ENCODE peak calls at places on chromosome 5, in six cellular contexts. T, H, Z, C, O and M are unnamed samples.

GRCh38 chr5:117590944-117591343 is 1016.3 kb upstream of the SEMA6A start:
- DNase-seq in T (peak), H (no peak), Z (no peak), C (no peak), O (no peak), M (no peak)

GRCh38 chr5:143985832-143986485 is 174.0 kb downstream of the HMHB1 start:
- DNase-seq in T (no peak), H (no peak), Z (no peak), C (no peak), O (no peak), M (no peak)

GRCh38 chr5:87099246-87099914 is 168.3 kb upstream of the RASA1 start:
- DNase-seq in T (no peak), H (no peak), Z (no peak), C (no peak), O (no peak), M (no peak)

GRCh38 chr5:82417776-82418607 is 139.8 kb upstream of the RPS23 start:
- DNase-seq in T (no peak), H (no peak), Z (no peak), C (no peak), O (no peak), M (no peak)

GRCh38 chr5:76714771-76715483 is 999 bp upstream of the F2R start:
- DNase-seq in T (no peak), H (no peak), Z (no peak), C (peak), O (no peak), M (no peak)

GRCh38 chr5:5883116-5883515 is 460.6 kb downstream of the ICE1 start:
- DNase-seq in T (no peak), H (no peak), Z (no peak), C (no peak), O (no peak), M (no peak)

GRCh38 chr5:169765176-169765575 is 128.1 kb downstream of the DOCK2 start:
- DNase-seq in T (no peak), H (no peak), Z (no peak), C (no peak), O (no peak), M (no peak)

GRCh38 chr5:41661221-41661620 is 150.8 kb upstream of the PLCXD3 start:
- DNase-seq in T (no peak), H (no peak), Z (no peak), C (no peak), O (no peak), M (no peak)

GRCh38 chr5:126847318-126848221 is 70.6 kb downstream of the LMNB1 start:
- DNase-seq in T (no peak), H (no peak), Z (peak), C (no peak), O (no peak), M (no peak)

GRCh38 chr5:32355694-32356093 is 43.0 kb upstream of the MTMR12 start:
- DNase-seq in T (no peak), H (no peak), Z (no peak), C (no peak), O (no peak), M (no peak)

GRCh38 chr5:59174248-59174844 is 591.5 kb downstream of the RAB3C start:
- DNase-seq in T (peak), H (no peak), Z (peak), C (no peak), O (no peak), M (no peak)

GRCh38 chr5:28408186-28408585 is 1369.8 kb upstream of the CDH9 start:
- DNase-seq in T (no peak), H (no peak), Z (no peak), C (no peak), O (no peak), M (no peak)

GRCh38 chr5:147055850-147056523 is 177.4 kb upstream of the PPP2R2B start:
- DNase-seq in T (no peak), H (no peak), Z (no peak), C (no peak), O (no peak), M (no peak)

GRCh38 chr5:120567066-120567465 is 103.0 kb downstream of the PRR16 start:
- DNase-seq in T (no peak), H (no peak), Z (no peak), C (no peak), O (no peak), M (no peak)

GRCh38 chr5:24368121-24368520 is 276.7 kb downstream of the CDH10 start:
- DNase-seq in T (no peak), H (no peak), Z (no peak), C (no peak), O (no peak), M (no peak)

GRCh38 chr5:149174847-149175234 is 33.5 kb downstream of the ABLIM3 start:
- DNase-seq in T (no peak), H (no peak), Z (no peak), C (no peak), O (no peak), M (no peak)

GRCh38 chr5:132850066-132850465 is 16.2 kb downstream of the GDF9 start:
- DNase-seq in T (no peak), H (no peak), Z (no peak), C (no peak), O (no peak), M (no peak)

GRCh38 chr5:143234162-143234842 is 169.2 kb downstream of the NR3C1 start:
- DNase-seq in T (peak), H (no peak), Z (no peak), C (no peak), O (no peak), M (no peak)

GRCh38 chr5:128237504-128237903 is 153.9 kb downstream of the SLC12A2 start:
- DNase-seq in T (no peak), H (no peak), Z (no peak), C (no peak), O (no peak), M (no peak)

GRCh38 chr5:89703799-89704198 is 705.8 kb downstream of the CETN3 start:
- DNase-seq in T (no peak), H (no peak), Z (no peak), C (no peak), O (peak), M (no peak)

GRCh38 chr5:43993634-43994395 is 390.8 kb downstream of the NNT start:
- DNase-seq in T (peak), H (no peak), Z (no peak), C (no peak), O (no peak), M (no peak)

GRCh38 chr5:179678238-179679013 is 2.4 kb downstream of the CBY3 start:
- DNase-seq in T (peak), H (peak), Z (peak), C (peak), O (peak), M (peak)
- TF ChIP-seq POLR2A in T (no peak), H (peak), Z (peak), C (peak), O (peak), M (peak)

DNA sequence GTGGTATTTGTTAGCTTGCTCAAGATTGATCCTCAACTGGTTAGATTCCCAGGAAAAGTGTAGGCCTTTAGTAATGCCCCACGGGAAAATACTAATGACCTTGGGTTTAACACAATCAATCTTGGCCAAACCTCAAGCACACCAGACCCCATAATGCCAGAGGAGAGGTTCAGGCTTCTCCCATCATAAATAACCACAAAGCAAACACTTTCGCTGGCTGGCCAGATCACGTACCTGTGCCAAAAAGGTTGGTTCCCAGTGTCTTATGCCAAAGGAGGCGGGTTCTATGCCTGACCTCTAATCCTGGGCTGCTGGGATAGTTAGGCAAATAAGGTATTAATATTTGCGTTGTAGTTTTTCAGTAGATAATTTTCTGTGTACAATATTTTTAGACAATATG is 379.2 kb upstream of the CDH18 start:
- DNase-seq in T (no peak), H (no peak), Z (no peak), C (no peak), O (no peak), M (no peak)
- TF ChIP-seq POLR2AphosphoS5 in T (no peak), H (no peak), Z (no peak), C (no peak), O (no peak), M (no peak)

DNA sequence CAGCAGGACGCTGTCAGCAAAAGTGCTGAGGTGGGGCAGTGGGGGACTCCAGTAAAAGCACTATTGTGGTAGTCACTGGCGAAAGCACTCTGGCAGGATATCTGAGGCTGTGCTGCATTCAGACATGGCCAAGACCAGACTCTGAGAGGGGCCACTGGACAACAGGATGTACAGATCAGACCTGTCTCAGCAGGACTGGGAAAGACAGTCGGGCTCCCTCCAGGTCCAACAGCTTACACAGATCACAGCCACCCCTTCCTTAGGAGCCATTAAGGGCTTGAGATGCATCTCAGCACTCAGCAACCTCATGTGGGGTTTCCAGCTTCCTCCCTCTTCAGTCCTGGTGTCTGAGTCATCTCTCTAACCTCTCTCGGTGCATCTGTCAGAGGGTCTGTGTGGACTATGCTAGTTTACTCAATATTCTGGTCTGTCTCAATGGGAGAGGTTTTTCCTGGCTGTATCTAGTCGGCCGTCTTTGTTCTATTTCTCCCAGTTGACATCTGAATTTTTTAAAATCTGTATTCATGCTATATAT is 154.5 kb downstream of the CWC27 start:
- DNase-seq in T (no peak), H (no peak), Z (no peak), C (no peak), O (no peak), M (no peak)
- TF ChIP-seq TAF1 in T (no peak), H (no peak), Z (no peak), C (no peak), O (no peak), M (no peak)

GRCh38 chr5:91007251-91007650 is 375.9 kb downstream of the ARRDC3 start:
- DNase-seq in T (no peak), H (no peak), Z (no peak), C (no peak), O (no peak), M (no peak)
- TF ChIP-seq POLR2A in T (no peak), H (no peak), Z (no peak), C (no peak), O (no peak), M (no peak)

GRCh38 chr5:172881691-172882370 is 47.8 kb downstream of the ERGIC1 start:
- DNase-seq in T (no peak), H (peak), Z (peak), C (no peak), O (no peak), M (no peak)

GRCh38 chr5:172887735-172888134 is 53.7 kb downstream of the ERGIC1 start:
- DNase-seq in T (no peak), H (no peak), Z (no peak), C (no peak), O (no peak), M (no peak)

GRCh38 chr5:172886974-172887491 is 53.0 kb downstream of the ERGIC1 start:
- DNase-seq in T (peak), H (no peak), Z (no peak), C (no peak), O (no peak), M (no peak)

GRCh38 chr5:172886396-172886932 is 52.4 kb downstream of the ERGIC1 start:
- DNase-seq in T (no peak), H (no peak), Z (no peak), C (no peak), O (no peak), M (no peak)

DNA sequence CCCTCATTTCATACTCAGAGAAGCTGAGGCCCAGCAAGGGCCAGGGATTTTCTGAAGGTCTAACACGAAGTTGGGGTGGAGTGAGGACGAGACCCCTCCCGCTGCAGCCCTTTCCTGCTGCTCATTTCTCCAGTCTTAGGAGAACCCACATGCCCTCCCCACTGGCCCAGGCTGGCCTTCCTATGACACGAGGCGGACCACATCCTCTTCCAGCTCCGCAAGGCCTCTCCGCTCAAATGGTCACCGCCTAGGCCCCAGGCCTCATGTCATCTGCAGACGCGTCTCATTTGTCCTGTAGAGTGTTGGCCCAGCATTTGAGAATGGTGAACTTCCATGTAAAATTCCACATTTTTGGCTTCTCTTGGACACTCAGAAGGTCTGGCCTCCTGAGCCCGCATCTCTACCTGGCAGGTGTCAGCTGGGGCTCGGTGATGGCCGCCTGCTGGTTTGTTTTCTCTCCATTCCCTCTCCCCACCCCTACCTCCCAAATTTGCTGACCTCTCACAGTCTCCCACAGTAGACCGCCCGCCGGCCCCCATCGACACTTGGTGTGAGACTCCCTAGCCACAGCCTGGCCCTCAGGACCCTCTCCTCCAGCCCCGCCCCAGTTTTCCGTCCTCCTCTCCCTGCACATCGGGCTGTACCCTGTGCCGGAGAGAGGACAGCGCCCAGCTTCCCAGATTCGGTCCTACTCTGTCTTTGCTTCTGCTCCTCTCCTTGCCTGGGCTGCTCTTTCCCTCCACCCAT is 51.7 kb downstream of the ERGIC1 start:
- DNase-seq in T (no peak), H (no peak), Z (no peak), C (no peak), O (no peak), M (no peak)
- TF ChIP-seq POLR2AphosphoS5 in T (no peak), H (no peak), Z (no peak), C (no peak), O (no peak), M (no peak)

DNA sequence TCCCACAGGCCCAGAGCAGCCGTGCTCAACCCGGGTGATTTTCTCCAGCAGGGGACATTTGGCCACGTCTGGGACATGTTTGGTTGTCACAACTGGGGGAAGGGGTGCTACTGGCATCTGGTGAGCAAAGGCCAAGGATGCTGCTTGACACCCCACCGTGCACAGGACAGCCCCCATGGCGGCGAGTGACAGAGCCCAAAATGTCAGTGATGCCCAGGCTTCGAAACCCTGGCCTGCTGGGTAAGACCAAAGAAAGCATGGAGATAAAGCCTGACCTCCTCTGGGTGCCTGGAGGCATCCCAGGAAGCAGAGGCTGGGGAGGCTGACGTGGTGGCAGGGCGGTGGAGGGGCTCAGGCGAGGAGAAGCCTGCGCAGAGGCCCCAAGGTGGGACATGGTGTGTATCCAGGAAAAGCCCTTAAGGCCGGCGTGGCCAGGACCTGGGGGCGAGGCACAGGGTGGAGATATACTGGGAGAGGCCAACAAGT is 66.4 kb downstream of the ZNF354C start:
- DNase-seq in T (no peak), H (no peak), Z (no peak), C (no peak), O (no peak), M (no peak)
- TF ChIP-seq TAF1 in T (no peak), H (no peak), Z (no peak), C (no peak), O (no peak), M (no peak)

GRCh38 chr5:179550511-179551342 is at the start of gene RUFY1:
- DNase-seq in T (peak), H (peak), Z (peak), C (peak), O (no peak), M (peak)
- TF ChIP-seq POLR2A in T (peak), H (peak), Z (peak), C (peak), O (peak), M (peak)

GRCh38 chr5:36661446-36662220 is 55.2 kb downstream of the SLC1A3 start:
- DNase-seq in T (no peak), H (no peak), Z (no peak), C (no peak), O (no peak), M (no peak)
- TF ChIP-seq POLR2AphosphoS5 in T (no peak), H (no peak), Z (no peak), C (no peak), O (no peak), M (no peak)

GRCh38 chr5:154756203-154756870 is 1.2 kb downstream of the LARP1 start:
- DNase-seq in T (no peak), H (no peak), Z (peak), C (no peak), O (no peak), M (no peak)
- TF ChIP-seq TAF1 in T (no peak), H (peak), Z (peak), C (no peak), O (peak), M (no peak)